ENCODE peak calls at places on chromosomes 1 and 21, in six cellular contexts. M is skeletal muscle cell, N is choroid plexus epithelial cell, T is uterus, J is GM23338, X is dorsolateral prefrontal cortex. Y is an unnamed sample.

GRCh38 chr1:3570081-3570986 is 41.0 kb downstream of the MEGF6 start:
- DNase-seq in N (no peak), X (no peak), T (no peak), M (no peak), J (no peak), Y (no peak)

GRCh38 chr1:90187186-90187585 is 192.3 kb downstream of the ZNF326 start:
- DNase-seq in N (no peak), M (no peak), T (no peak), J (no peak), X (no peak), Y (no peak)

GRCh38 chr1:228416217-228416971 is at the start of gene TRIM17:
- DNase-seq in J (peak; percentile 94), M (no peak), T (no peak), X (no peak), N (peak; percentile 34), Y (peak; percentile 19)

GRCh38 chr1:94324168-94324544 is 86.8 kb upstream of the ARHGAP29 start:
- DNase-seq in N (peak; percentile 56), T (no peak), M (no peak), J (no peak), X (no peak), Y (no peak)

GRCh38 chr1:150516050-150516591 is 569 bp downstream of the FALEC start:
- DNase-seq in T (peak; percentile 30), X (peak; percentile 50), J (peak; percentile 58), M (no peak), N (no peak), Y (no peak)

GRCh38 chr1:207079706-207080246 is 8.9 kb upstream of the C4BPB start:
- DNase-seq in T (no peak), X (no peak), M (no peak), N (no peak), J (no peak), Y (no peak)

GRCh38 chr1:222068937-222069336 is 327.0 kb upstream of the DUSP10 start:
- DNase-seq in M (no peak), J (no peak), T (no peak), X (no peak), N (no peak), Y (no peak)

GRCh38 chr21:21366277-21366676 is 368.1 kb downstream of the NCAM2 start:
- DNase-seq in X (no peak), M (no peak), N (no peak), T (no peak), J (no peak), Y (no peak)

GRCh38 chr1:2279882-2280281 is 51.8 kb downstream of the SKI start:
- DNase-seq in T (no peak), M (no peak), J (no peak), X (no peak), N (no peak), Y (no peak)

GRCh38 chr1:215243275-215244054 is 160.9 kb downstream of the KCNK2 start:
- DNase-seq in X (no peak), N (no peak), J (no peak), M (no peak), T (no peak), Y (no peak)

GRCh38 chr1:115809847-115810246 is 31.1 kb downstream of the NHLH2 start:
- DNase-seq in J (no peak), X (no peak), T (no peak), N (no peak), M (no peak), Y (no peak)

GRCh38 chr1:154386643-154387352 is 18.3 kb upstream of the IL6R start:
- DNase-seq in M (no peak), N (no peak), T (no peak), X (no peak), J (no peak), Y (peak; percentile 43)

GRCh38 chr1:167083066-167083682 is 7.0 kb downstream of the GPA33 start:
- DNase-seq in J (no peak), T (no peak), N (no peak), X (no peak), M (no peak), Y (no peak)

GRCh38 chr21:35697321-35697808 is 363.0 kb downstream of the SETD4 start:
- DNase-seq in M (peak; percentile 36), X (peak; percentile 54), J (no peak), N (peak; percentile 80), T (no peak), Y (no peak)

GRCh38 chr1:105462308-105462707 is 1594.2 kb upstream of the PRMT6 start:
- DNase-seq in M (no peak), T (no peak), N (no peak), X (no peak), J (no peak), Y (no peak)

GRCh38 chr1:172325562-172325961 is 94.9 kb upstream of the C1orf105 start:
- DNase-seq in M (no peak), X (no peak), N (peak; percentile 46), J (no peak), T (no peak), Y (no peak)

GRCh38 chr1:41626616-41627375 is 142.3 kb upstream of the EDN2 start:
- DNase-seq in M (no peak), X (no peak), N (no peak), T (no peak), J (no peak), Y (no peak)

GRCh38 chr1:25134307-25134706 is 98.0 kb downstream of the SYF2 start:
- DNase-seq in N (no peak), X (no peak), M (no peak), T (no peak), J (no peak), Y (no peak)

GRCh38 chr1:79745928-79746327 is 739.4 kb upstream of the ADGRL4 start:
- DNase-seq in J (no peak), X (no peak), N (no peak), T (no peak), M (no peak), Y (no peak)

DNA sequence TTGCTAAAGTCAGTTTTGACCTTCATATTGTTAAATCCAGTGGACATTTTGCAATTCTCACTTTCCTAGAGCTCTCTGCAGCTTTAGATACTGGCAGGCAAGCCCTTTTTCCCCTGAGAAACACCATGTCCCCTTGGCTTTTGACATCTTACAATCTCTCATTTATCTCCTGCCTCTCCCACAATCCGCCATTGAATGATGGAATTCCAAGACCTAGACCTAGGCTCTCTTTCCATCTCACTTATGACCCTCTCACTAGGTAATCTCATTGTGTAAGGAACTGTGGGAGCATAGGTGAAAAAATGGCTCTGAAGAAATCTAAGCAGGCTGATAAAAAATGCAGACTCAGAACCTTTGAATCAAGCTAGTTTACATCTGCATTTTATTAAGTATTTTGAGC is 2.0 kb downstream of the KYAT3 start:
- DNase-seq in N (no peak), M (no peak), X (no peak), J (no peak), T (no peak), Y (no peak)
- H3K4me3 ChIP-seq in N (no peak overlapping the region), M (no peak overlapping the region), X (no peak overlapping the region), J (peak overlapping the region; percentile 76), T (no peak overlapping the region), Y (no peak overlapping the region)

DNA sequence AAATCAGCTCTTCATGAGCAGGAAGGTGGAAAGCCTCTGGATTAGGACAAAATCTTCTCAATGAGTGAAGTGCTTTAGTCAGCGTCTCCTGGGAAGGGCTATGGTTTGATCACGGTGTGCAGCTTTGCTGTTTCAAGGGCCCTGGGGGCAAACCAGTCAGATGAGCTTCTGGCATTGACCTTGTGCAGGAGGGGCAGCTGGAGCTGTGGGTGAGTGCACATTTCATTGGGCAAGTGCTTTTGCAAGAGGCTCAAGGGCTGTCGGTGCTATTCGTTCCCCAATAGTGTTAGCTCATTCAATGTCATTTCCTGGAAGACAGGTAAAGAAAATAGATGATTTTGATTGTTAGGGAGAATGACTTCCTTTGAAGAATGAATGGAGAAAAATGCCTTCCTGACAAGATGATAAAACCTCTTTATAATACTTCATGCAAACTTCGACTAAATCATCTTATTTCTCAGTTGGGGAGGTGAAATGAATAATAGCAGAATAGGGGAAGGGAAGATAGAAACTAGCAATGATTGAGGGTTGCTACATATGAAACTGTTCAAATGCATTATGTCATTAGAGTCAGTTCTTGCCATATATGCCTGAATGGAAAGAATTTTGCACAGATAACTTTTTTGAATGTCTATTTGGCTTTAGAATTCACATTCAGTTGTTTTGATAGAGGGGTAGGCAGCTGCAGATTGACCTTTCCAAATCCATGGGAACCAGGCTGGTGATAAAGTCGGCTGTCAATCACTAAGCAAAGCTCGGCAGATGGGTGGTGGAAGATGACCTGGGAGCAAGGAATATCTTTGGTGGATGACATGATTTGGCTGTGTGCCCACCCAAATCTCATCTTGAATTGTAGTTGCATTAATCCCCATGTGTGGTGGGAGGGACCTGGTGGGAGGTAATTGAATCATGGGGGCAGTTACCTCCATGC is 12.9 kb upstream of the DISC1 start:
- DNase-seq in J (no peak), X (no peak), T (no peak), N (no peak), M (no peak), Y (no peak)
- H3K4me3 ChIP-seq in J (no peak overlapping the region), X (no peak overlapping the region), T (no peak overlapping the region), N (no peak overlapping the region), M (no peak overlapping the region), Y (peak overlapping the region; percentile 0)

GRCh38 chr1:157751283-157751682 is 25.6 kb downstream of the FCRL2 start:
- DNase-seq in M (no peak), J (peak; percentile 41), X (no peak), T (no peak), N (no peak), Y (no peak)

GRCh38 chr1:157753611-157754010 is 23.3 kb downstream of the FCRL2 start:
- DNase-seq in M (no peak), X (no peak), J (peak; percentile 46), N (no peak), T (no peak), Y (no peak)

DNA sequence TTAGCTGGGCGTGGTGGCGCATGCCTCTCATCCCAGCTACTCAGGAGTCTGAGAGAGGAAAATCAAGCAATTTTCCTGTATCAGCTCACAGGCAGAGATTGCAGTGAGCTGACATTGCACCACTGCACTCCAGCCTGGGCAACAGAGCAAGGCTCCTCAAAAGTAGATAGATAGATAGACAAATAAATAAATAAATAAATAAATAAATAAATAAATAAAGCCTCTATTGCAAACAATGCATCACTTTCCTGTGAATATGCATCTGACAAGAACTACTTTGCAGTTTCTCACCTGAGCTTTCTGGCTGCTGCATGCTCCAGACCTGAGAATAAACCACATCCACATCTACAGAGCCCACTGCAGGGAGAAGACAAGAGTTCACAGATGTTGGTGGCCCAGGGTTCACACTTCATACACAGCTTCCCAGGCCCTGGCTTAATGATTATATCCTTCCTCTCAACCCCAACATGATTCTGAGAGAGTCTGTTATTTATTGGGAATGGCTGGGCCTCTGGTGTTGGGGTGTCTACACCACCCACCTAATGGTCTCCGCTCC is 28.6 kb downstream of the FCRL2 start:
- DNase-seq in T (no peak), X (no peak), N (no peak), M (no peak), J (no peak), Y (no peak)
- H3K4me3 ChIP-seq in T (no peak overlapping the region), X (no peak overlapping the region), N (no peak overlapping the region), M (no peak overlapping the region), J (no peak overlapping the region), Y (no peak overlapping the region)

DNA sequence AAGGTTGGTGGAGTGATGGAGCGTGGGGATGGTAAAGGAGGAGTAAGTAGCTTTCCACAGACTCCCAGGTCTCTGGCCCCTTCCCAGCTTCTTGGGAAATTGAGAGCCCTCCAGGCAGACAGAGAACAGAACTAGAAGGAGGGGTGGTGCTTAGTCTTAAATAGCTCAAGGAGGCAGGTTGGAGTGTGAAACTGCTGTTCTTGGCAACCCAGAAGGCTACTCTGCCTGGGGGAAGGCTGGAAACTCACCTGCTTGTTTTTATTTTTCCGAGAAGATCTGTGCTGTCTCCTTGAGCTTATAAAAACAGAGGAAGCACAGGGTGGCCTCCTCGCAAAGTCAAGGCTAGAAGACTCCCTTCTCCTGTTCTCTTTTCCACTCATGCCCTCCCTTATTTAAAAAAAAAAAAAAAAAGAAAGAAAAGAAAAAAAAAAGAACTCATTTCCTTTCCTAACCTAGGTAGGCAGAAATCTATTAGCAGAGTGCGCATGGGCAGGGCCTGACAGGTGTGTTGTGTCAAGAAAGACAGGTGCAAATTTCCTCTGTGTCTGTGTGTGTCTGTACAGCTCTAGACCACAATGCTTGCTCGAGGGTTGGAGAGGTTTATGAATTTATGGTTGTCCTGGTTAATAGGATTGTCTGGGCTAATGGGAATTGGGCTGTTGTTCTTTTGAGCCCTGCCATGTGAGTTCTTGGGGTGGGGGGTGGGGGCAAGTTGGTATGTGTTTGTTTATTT is 2.1 kb downstream of the PROX1 start:
- DNase-seq in X (no peak), T (no peak), M (no peak), N (no peak), J (peak; percentile 39), Y (no peak)
- H3K4me3 ChIP-seq in X (peak overlapping the region; percentile 77), T (no peak overlapping the region), M (peak overlapping the region; percentile 69), N (no peak overlapping the region), J (peak overlapping the region; percentile 80), Y (no peak overlapping the region)